ENCODE peak calls at places on chromosomes 16 and 17, in four cellular contexts. W is mammary epithelial cell; L is K562; S is effector memory CD4-positive, alpha-beta T cell. G is an unnamed sample.

GRCh38 chr16:27401768-27402568 is at the start of gene IL21R:
- DNase-seq in L (no peak), W (no peak), S (peak; percentile 89), G (peak; percentile 88)

GRCh38 chr16:4232541-4233386 is 9.1 kb downstream of the SRL start:
- DNase-seq in S (no peak), W (peak; percentile 6), L (no peak), G (no peak)

GRCh38 chr16:5252800-5253199 is 155.2 kb upstream of the EEF2KMT start:
- DNase-seq in W (no peak), S (no peak), L (no peak), G (no peak)

GRCh38 chr17:61405047-61405685 is 5.5 kb downstream of the TBX2 start:
- DNase-seq in L (no peak), S (no peak), W (no peak), G (no peak)

GRCh38 chr16:54647731-54648221 is 282.9 kb upstream of the IRX5 start:
- DNase-seq in L (no peak), S (no peak), W (peak; percentile 84), G (no peak)

GRCh38 chr16:65125871-65126270 is 4.0 kb upstream of the CDH11 start:
- DNase-seq in L (no peak), S (no peak), W (no peak), G (no peak)

GRCh38 chr17:49508891-49509587 is 13.9 kb downstream of the NGFR start:
- DNase-seq in W (no peak), S (no peak), L (no peak), G (no peak)

GRCh38 chr17:79784353-79785016 is 6.5 kb downstream of the CBX2 start:
- DNase-seq in W (no peak), L (no peak), S (no peak), G (no peak)

GRCh38 chr16:57818377-57819055 is 16.2 kb upstream of the KIFC3 start:
- DNase-seq in L (no peak), W (no peak), S (no peak), G (no peak)

GRCh38 chr17:49252148-49252682 is 21.6 kb upstream of the PHOSPHO1 start:
- DNase-seq in S (no peak), W (peak; percentile 12), L (peak; percentile 55), G (peak; percentile 90)

GRCh38 chr16:73268311-73268997 is 220.5 kb upstream of the ZFHX3 start:
- DNase-seq in W (no peak), S (no peak), L (no peak), G (no peak)

GRCh38 chr16:46569231-46569735 is 51.9 kb downstream of the SHCBP1 start:
- DNase-seq in W (no peak), S (no peak), L (no peak), G (no peak)

GRCh38 chr17:81000631-81001357 is 9.2 kb downstream of the CHMP6 start:
- DNase-seq in W (no peak), S (no peak), L (no peak), G (no peak)

GRCh38 chr16:23276821-23277220 is 25.3 kb upstream of the SCNN1B start:
- DNase-seq in S (no peak), L (no peak), W (no peak), G (no peak)

GRCh38 chr17:52536466-52536865 is 378.0 kb upstream of the CA10 start:
- DNase-seq in L (no peak), W (no peak), S (no peak), G (no peak)

GRCh38 chr16:66894055-66894454 is 13.7 kb downstream of the PDP2 start:
- DNase-seq in L (no peak), S (no peak), W (no peak), G (no peak)

GRCh38 chr16:70725912-70726828 is 40.3 kb upstream of the MTSS2 start:
- DNase-seq in L (peak; percentile 72), W (no peak), S (no peak), G (no peak)

GRCh38 chr16:71610936-71611871 is 14.8 kb upstream of the MARVELD3 start:
- DNase-seq in S (peak; percentile 37), L (peak; percentile 85), W (peak; percentile 37), G (peak; percentile 35)

GRCh38 chr17:61402073-61402541 is 2.5 kb downstream of the TBX2 start:
- DNase-seq in W (no peak), S (no peak), L (no peak), G (no peak)

GRCh38 chr16:56789360-56789759 is 59.4 kb downstream of the NUP93 start:
- DNase-seq in L (no peak), W (peak; percentile 45), S (no peak), G (peak; percentile 66)

GRCh38 chr16:69276143-69277115 is 34.7 kb upstream of the VPS4A start:
- DNase-seq in L (no peak), S (no peak), W (no peak), G (no peak)
- H3K27ac ChIP-seq in L (no peak overlapping the region), S (no peak overlapping the region), W (no peak overlapping the region), G (no peak overlapping the region)

GRCh38 chr17:73251871-73252270 is 9.8 kb downstream of the CPSF4L start:
- DNase-seq in S (no peak), W (no peak), L (no peak), G (no peak)

GRCh38 chr17:73257516-73257915 is 4.2 kb downstream of the CPSF4L start:
- DNase-seq in L (no peak), W (no peak), S (no peak), G (no peak)

GRCh38 chr17:73250851-73251640 is 10.6 kb downstream of the CPSF4L start:
- DNase-seq in L (no peak), W (no peak), S (no peak), G (no peak)

GRCh38 chr17:73255671-73256181 is 6.0 kb downstream of the CPSF4L start:
- DNase-seq in L (peak; percentile 70), S (peak; percentile 7), W (peak; percentile 53), G (peak; percentile 36)

DNA sequence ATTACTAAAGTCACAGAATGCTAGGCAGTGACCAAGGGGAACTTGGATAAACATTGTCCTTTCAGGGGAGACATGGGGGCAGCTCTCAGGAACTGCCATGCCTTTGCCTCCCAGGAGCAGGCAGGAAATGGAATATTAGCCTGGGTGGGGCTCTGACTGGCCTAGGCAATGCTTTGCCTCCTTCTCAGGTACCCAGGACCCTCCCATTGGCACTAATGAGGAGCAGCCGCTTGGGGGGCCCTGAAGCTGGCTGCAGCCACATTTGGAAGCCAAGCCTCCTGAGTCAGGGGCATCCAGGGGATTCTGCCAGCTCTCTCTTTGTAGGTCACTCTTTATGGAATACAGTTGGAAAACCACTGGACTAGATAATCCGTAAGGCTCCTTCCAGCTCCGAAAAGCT is 5.5 kb downstream of the CPSF4L start:
- DNase-seq in W (no peak), L (no peak), S (no peak), G (no peak)
- H3K27ac ChIP-seq in W (no peak overlapping the region), L (no peak overlapping the region), S (no peak overlapping the region), G (no peak overlapping the region)

GRCh38 chr17:77230436-77230830 is 89.7 kb downstream of the SEC14L1 start:
- DNase-seq in L (no peak), W (no peak), S (no peak), G (no peak)
- H3K27ac ChIP-seq in L (no peak overlapping the region), W (no peak overlapping the region), S (no peak overlapping the region), G (no peak overlapping the region)

DNA sequence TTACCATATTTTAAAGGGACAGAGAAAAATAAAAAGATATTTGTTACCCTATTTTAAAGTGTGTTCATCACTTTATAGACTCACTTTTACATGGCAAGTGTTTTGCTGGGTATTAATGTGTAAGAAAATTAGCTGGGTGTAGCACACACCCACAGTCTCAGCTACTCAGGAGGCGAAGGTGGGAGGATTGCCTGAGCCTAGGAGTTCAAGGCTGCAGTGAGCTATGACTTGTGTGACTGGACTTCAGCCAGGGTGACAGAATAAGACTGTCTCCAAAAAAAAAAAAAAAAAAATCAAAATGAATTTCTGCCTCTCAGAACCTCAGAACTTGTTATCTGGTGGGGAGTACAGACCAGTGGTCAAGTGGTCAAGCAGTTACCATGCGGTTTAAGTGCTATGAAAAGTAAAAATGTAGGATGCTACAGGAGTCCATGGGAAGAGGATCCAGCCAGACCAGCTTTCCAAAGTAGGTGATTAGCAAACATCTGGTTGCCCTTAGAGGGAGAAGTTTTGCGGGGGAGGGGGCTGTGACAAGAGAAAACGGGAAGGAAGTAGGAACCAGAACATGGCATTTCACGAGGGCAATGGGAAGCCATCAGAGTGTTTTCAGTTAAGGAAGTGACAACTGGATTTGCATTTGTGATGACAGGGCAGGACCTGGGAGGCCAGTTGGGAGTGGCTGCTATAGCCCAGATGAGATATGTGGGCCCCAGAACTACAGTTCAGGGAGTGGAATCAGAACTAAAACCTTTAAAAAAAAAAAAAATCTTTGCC is 13.9 kb downstream of the CNEP1R1 start:
- DNase-seq in S (no peak), W (no peak), L (peak; percentile 26), G (peak; percentile 88)
- H3K27ac ChIP-seq in S (no peak overlapping the region), W (no peak overlapping the region), L (no peak overlapping the region), G (peak overlapping the region; percentile 55)

DNA sequence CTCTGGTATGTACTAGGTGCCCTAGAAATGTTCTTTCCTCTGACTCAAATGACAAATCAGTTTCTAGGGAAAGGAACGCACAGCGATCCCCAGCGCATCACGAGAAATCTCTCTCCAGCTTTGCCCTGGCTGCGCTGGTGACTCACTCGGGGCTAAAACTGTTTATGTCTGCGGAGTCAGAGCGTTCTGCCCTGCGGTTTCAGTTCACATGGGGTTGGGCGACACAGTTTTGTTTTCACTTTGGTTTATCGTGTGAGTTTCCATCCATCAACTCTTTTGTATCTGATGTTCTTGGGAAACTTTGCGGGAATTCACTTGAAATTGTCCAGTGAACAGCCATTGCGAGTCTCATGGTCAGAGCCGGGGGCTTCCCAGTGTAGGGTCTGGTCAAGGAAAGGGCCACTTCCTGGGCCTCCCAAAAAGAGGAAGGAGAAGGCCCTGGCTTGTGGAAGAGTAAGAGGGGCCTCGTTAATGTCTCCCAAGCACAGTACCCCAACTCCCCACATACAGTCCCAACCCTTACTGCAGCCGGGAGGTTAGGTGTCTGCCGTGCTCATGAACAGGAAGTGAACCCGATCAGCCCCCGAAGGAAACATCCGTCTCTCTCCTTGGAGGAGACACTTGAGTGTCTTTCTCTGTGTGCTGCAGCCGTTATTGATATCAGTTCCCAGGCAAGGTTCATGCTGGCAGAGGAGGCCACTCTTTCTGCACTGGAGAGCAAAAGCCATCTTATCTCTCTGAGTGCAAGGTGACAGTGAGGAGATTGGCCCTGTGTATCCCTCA is 643.2 kb downstream of the WWOX start:
- DNase-seq in W (no peak), S (peak; percentile 72), L (peak; percentile 42), G (no peak)
- H3K27ac ChIP-seq in W (no peak overlapping the region), S (peak overlapping the region; percentile 86), L (peak overlapping the region; percentile 45), G (no peak overlapping the region)

DNA sequence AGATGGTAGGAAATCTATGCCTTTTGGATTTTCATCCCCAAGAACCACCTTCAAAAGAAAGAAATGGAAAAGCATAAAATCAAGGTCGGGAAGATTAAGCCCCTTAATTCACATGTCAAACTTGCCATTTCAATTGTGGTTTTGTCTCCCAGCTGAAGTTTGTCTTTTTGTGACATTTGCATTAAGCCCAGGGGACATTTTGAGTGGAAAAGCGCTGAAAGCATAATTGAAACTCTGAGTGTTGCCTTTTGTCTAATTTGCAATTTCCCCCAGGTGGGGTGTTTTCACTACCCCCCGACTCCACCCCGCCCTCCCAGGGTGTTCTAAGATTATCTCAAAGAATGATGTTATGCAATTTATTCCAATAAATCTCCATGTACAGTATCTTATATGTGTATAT is 396.2 kb downstream of the CDH13 start:
- DNase-seq in L (no peak), W (no peak), S (no peak), G (no peak)
- H3K27ac ChIP-seq in L (no peak overlapping the region), W (no peak overlapping the region), S (no peak overlapping the region), G (no peak overlapping the region)

DNA sequence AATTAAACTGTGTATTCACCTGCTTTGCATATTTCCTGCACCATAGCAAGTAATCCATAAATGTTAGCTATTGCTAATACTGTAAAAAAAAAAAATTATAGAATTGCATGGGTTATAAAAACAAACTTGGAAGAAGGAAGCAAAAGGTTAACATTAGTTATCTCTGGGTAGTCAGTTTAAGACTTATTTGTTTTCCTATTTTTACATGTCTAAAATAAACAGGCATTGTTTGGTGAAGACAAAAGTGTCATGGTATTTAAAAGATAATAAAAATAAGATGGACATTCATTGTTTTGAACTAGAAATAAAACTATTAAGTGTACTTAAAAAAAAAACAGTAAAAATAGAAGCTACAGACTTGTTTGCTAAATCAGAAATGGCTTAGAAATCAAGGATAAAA is 313.8 kb downstream of the SOX9 start:
- DNase-seq in W (no peak), S (no peak), L (no peak), G (no peak)
- H3K27ac ChIP-seq in W (no peak overlapping the region), S (no peak overlapping the region), L (no peak overlapping the region), G (no peak overlapping the region)

GRCh38 chr17:4808378-4808767 is 1.4 kb downstream of the PLD2 start:
- DNase-seq in L (peak; percentile 18), S (no peak), W (no peak), G (no peak)
- H3K27ac ChIP-seq in L (no peak overlapping the region), S (no peak overlapping the region), W (no peak overlapping the region), G (no peak overlapping the region)

G was measured in HL-60.